ENCODE peak calls at places on chromosomes 1 and 21, in four cellular contexts. One of them, this sample, is unnamed.

GRCh38 chr1:121522061-121522759 is 337.4 kb downstream of the SRGAP2C start:
- DNase-seq in body of pancreas: peak; percentile 87
- DNase-seq in CD8-positive, alpha-beta T cell: no peak
- DNase-seq in psoas muscle: no peak
- DNase-seq in this sample: no peak

GRCh38 chr1:56537660-56538059 is 41.7 kb downstream of the PLPP3 start:
- DNase-seq in psoas muscle: no peak
- DNase-seq in CD8-positive, alpha-beta T cell: no peak
- DNase-seq in body of pancreas: no peak
- DNase-seq in this sample: no peak

GRCh38 chr1:2471587-2472001 is 4.5 kb upstream of the PLCH2 start:
- DNase-seq in body of pancreas: peak; percentile 46
- DNase-seq in CD8-positive, alpha-beta T cell: no peak
- DNase-seq in psoas muscle: no peak
- DNase-seq in this sample: no peak

GRCh38 chr1:35748326-35748725 is 21.5 kb downstream of the CLSPN start:
- DNase-seq in psoas muscle: no peak
- DNase-seq in body of pancreas: no peak
- DNase-seq in CD8-positive, alpha-beta T cell: no peak
- DNase-seq in this sample: no peak

GRCh38 chr1:160346953-160347352 is 3.8 kb downstream of the NCSTN start:
- DNase-seq in body of pancreas: no peak
- DNase-seq in psoas muscle: no peak
- DNase-seq in CD8-positive, alpha-beta T cell: no peak
- DNase-seq in this sample: no peak

GRCh38 chr1:205532026-205532891 is 27.8 kb downstream of the CDK18 start:
- DNase-seq in body of pancreas: no peak
- DNase-seq in CD8-positive, alpha-beta T cell: no peak
- DNase-seq in psoas muscle: peak; percentile 30
- DNase-seq in this sample: no peak

GRCh38 chr1:209202826-209203439 is 380.6 kb upstream of the CAMK1G start:
- DNase-seq in psoas muscle: no peak
- DNase-seq in CD8-positive, alpha-beta T cell: no peak
- DNase-seq in body of pancreas: no peak
- DNase-seq in this sample: no peak

GRCh38 chr1:40640314-40641076 is 25.0 kb downstream of the RIMS3 start:
- DNase-seq in body of pancreas: no peak
- DNase-seq in psoas muscle: no peak
- DNase-seq in CD8-positive, alpha-beta T cell: no peak
- DNase-seq in this sample: no peak

GRCh38 chr21:35352066-35352770 is 303.1 kb upstream of the RUNX1 start:
- DNase-seq in psoas muscle: no peak
- DNase-seq in body of pancreas: no peak
- DNase-seq in CD8-positive, alpha-beta T cell: no peak
- DNase-seq in this sample: no peak

GRCh38 chr1:179774033-179774432 is 30.9 kb downstream of the FAM163A start:
- DNase-seq in body of pancreas: no peak
- DNase-seq in psoas muscle: no peak
- DNase-seq in CD8-positive, alpha-beta T cell: no peak
- DNase-seq in this sample: no peak

GRCh38 chr1:51519048-51519856 is at the start of gene EPS15:
- DNase-seq in psoas muscle: peak; percentile 94
- DNase-seq in CD8-positive, alpha-beta T cell: peak; percentile 83
- DNase-seq in body of pancreas: peak; percentile 88
- DNase-seq in this sample: peak; percentile 90

GRCh38 chr21:15439726-15440125 is 290.1 kb upstream of the USP25 start:
- DNase-seq in CD8-positive, alpha-beta T cell: no peak
- DNase-seq in psoas muscle: no peak
- DNase-seq in body of pancreas: no peak
- DNase-seq in this sample: no peak

GRCh38 chr1:236007781-236008180 is 57.1 kb downstream of the NID1 start:
- DNase-seq in psoas muscle: no peak
- DNase-seq in body of pancreas: no peak
- DNase-seq in CD8-positive, alpha-beta T cell: no peak
- DNase-seq in this sample: no peak
- H3K27ac ChIP-seq in psoas muscle: no peak overlapping the region
- H3K27ac ChIP-seq in body of pancreas: no peak overlapping the region
- H3K27ac ChIP-seq in CD8-positive, alpha-beta T cell: no peak overlapping the region
- H3K27ac ChIP-seq in this sample: no peak overlapping the region

GRCh38 chr1:170067253-170067819 is 7.2 kb downstream of the KIFAP3 start:
- DNase-seq in CD8-positive, alpha-beta T cell: no peak
- DNase-seq in body of pancreas: no peak
- DNase-seq in psoas muscle: no peak
- DNase-seq in this sample: no peak
- TF ChIP-seq CTCF in CD8-positive, alpha-beta T cell: no peak
- TF ChIP-seq CTCF in body of pancreas: no peak
- TF ChIP-seq CTCF in psoas muscle: no peak
- TF ChIP-seq CTCF in this sample: no peak

GRCh38 chr1:65994223-65994622 is 201.5 kb downstream of the PDE4B start:
- DNase-seq in body of pancreas: no peak
- DNase-seq in CD8-positive, alpha-beta T cell: no peak
- DNase-seq in psoas muscle: no peak
- DNase-seq in this sample: no peak

GRCh38 chr1:65993047-65993363 is 200.3 kb downstream of the PDE4B start:
- DNase-seq in psoas muscle: no peak
- DNase-seq in CD8-positive, alpha-beta T cell: no peak
- DNase-seq in body of pancreas: no peak
- DNase-seq in this sample: no peak

GRCh38 chr1:65991694-65992093 is 199.0 kb downstream of the PDE4B start:
- DNase-seq in psoas muscle: no peak
- DNase-seq in body of pancreas: no peak
- DNase-seq in CD8-positive, alpha-beta T cell: no peak
- DNase-seq in this sample: no peak

GRCh38 chr1:65992160-65993046 is 199.7 kb downstream of the PDE4B start:
- DNase-seq in body of pancreas: no peak
- DNase-seq in CD8-positive, alpha-beta T cell: no peak
- DNase-seq in psoas muscle: no peak
- DNase-seq in this sample: no peak

GRCh38 chr1:65990161-65990560 is 197.5 kb downstream of the PDE4B start:
- DNase-seq in CD8-positive, alpha-beta T cell: no peak
- DNase-seq in body of pancreas: no peak
- DNase-seq in psoas muscle: no peak
- DNase-seq in this sample: no peak
- H3K4me3 ChIP-seq in CD8-positive, alpha-beta T cell: no peak overlapping the region
- H3K4me3 ChIP-seq in body of pancreas: no peak overlapping the region
- H3K4me3 ChIP-seq in psoas muscle: no peak overlapping the region
- H3K4me3 ChIP-seq in this sample: no peak overlapping the region

DNA sequence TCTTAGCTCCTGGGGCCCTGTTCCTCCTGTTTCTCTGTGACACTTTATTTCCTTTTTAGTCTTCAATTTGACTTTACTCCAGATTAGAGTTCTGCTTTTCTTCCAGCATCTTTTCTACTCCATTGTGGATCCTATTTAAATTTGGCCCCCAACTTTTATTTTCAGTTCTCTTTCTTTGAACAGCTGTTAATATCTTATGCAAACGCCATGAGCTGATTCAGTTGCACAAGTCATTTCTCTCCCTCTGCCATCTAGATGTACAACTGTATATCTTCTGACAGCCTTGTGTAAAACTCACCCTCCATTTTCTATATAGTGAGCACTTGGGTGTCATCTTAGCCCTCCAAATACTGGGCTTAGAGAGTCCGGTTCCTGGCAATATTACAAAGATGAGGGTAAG is 42.2 kb downstream of the SPATA17 start:
- DNase-seq in psoas muscle: no peak
- DNase-seq in body of pancreas: no peak
- DNase-seq in CD8-positive, alpha-beta T cell: no peak
- DNase-seq in this sample: no peak
- H3K27ac ChIP-seq in psoas muscle: no peak overlapping the region
- H3K27ac ChIP-seq in body of pancreas: no peak overlapping the region
- H3K27ac ChIP-seq in CD8-positive, alpha-beta T cell: no peak overlapping the region
- H3K27ac ChIP-seq in this sample: no peak overlapping the region

GRCh38 chr1:8992936-8993687 is 33.1 kb downstream of the SLC2A7 start:
- DNase-seq in CD8-positive, alpha-beta T cell: no peak
- DNase-seq in psoas muscle: no peak
- DNase-seq in body of pancreas: no peak
- DNase-seq in this sample: no peak
- TF ChIP-seq CTCF in CD8-positive, alpha-beta T cell: no peak
- TF ChIP-seq CTCF in psoas muscle: no peak
- TF ChIP-seq CTCF in body of pancreas: no peak
- TF ChIP-seq CTCF in this sample: no peak

GRCh38 chr1:227058321-227058751 is 118.2 kb downstream of the COQ8A start:
- DNase-seq in psoas muscle: no peak
- DNase-seq in CD8-positive, alpha-beta T cell: no peak
- DNase-seq in body of pancreas: no peak
- DNase-seq in this sample: no peak
- H3K4me3 ChIP-seq in psoas muscle: no peak overlapping the region
- H3K4me3 ChIP-seq in CD8-positive, alpha-beta T cell: no peak overlapping the region
- H3K4me3 ChIP-seq in body of pancreas: no peak overlapping the region
- H3K4me3 ChIP-seq in this sample: no peak overlapping the region

DNA sequence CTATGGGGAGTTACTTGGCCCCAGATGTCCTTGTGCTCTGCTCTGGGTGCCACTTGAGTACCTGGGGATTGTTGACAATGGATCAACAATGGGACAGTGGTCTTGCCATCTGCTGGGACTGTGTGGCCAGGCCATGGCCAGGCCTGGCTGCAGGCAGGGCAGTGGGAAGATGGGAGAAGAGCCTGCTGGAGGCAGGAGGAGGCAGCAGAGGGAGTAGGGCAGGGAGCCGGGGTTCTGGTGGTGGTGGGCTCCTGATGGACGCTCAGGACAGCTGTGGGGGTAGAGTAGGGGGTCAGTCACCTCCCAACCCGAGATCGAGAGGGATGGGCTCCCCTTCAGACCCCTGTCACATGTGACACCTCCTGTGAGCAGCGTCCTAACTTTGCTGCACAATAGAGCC is 81.0 kb downstream of the ARHGEF10L start:
- DNase-seq in CD8-positive, alpha-beta T cell: no peak
- DNase-seq in body of pancreas: no peak
- DNase-seq in psoas muscle: no peak
- DNase-seq in this sample: no peak
- H3K27ac ChIP-seq in CD8-positive, alpha-beta T cell: no peak overlapping the region
- H3K27ac ChIP-seq in body of pancreas: no peak overlapping the region
- H3K27ac ChIP-seq in psoas muscle: peak overlapping the region; percentile 93
- H3K27ac ChIP-seq in this sample: peak overlapping the region; percentile 98

DNA sequence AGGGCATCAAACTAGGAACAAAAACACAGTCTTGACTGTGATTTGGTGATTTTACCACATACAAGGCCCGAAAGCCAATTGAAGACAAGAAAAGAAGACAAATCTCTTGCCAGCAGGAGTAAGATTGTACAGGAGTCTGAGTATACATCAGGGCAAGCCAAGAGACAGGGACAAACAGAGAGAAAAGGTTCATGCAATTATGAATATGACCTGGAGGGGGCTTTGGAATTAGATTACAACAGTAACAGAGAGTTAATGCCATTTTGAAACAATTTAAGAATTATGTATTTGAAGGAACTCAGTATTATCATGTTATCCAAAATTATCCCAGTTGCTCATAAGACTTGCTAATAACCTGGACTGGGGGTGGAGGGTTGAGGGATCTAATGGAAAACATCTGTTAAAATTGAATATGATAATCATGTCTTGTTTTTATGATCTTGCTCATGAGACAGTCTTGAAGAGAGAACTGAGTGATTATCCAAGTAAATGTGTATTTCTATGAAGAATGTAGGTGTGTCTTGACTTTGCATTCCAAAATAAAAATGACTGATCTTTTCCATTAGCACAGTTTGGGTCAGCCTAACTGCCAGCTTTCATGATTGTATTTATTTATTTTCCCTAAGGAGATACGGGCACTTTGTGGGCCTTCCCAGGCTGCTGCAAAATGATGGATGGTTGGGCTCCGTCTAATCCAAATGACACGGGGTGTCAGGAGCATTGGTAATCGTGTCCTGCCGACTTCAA is 117.7 kb downstream of the ERG start:
- DNase-seq in body of pancreas: no peak
- DNase-seq in psoas muscle: no peak
- DNase-seq in CD8-positive, alpha-beta T cell: no peak
- DNase-seq in this sample: no peak
- TF ChIP-seq CTCF in body of pancreas: no peak
- TF ChIP-seq CTCF in psoas muscle: no peak
- TF ChIP-seq CTCF in CD8-positive, alpha-beta T cell: no peak
- TF ChIP-seq CTCF in this sample: no peak